ENCODE peak calls at places on chromosomes 2 and 18, in ten cellular contexts. X is transverse colon, G is A549, C is uterus, I is esophagus squamous epithelium, O is breast epithelium, F is testis, N is spleen, S is lower leg skin, V is K562. Y is an unnamed sample.

GRCh38 chr2:241558532-241559488 is at the start of gene BOK:
- DNase-seq in X (peak; percentile 75), G (peak; percentile 76), C (peak; percentile 63), I (no peak), O (no peak), F (peak; percentile 81), N (no peak), S (no peak), V (peak; percentile 65), Y (no peak)

GRCh38 chr2:97355176-97355575 is 234.5 kb downstream of the ANKRD36B start:
- DNase-seq in X (no peak), G (no peak), C (no peak), I (no peak), O (no peak), F (no peak), N (no peak), S (no peak), V (no peak), Y (no peak)

GRCh38 chr2:161161074-161161577 is 898 bp downstream of the TANK start:
- DNase-seq in X (no peak), G (no peak), C (no peak), I (no peak), O (no peak), F (no peak), N (no peak), S (no peak), V (no peak), Y (no peak)

GRCh38 chr2:226076529-226076928 is 677.0 kb downstream of the NYAP2 start:
- DNase-seq in X (no peak), G (no peak), C (no peak), I (no peak), O (no peak), F (no peak), N (no peak), S (no peak), V (no peak), Y (no peak)

GRCh38 chr2:15893689-15894325 is 46.5 kb upstream of the MYCN start:
- DNase-seq in X (no peak), G (no peak), C (no peak), I (no peak), O (no peak), F (no peak), N (no peak), S (no peak), V (no peak), Y (no peak)

GRCh38 chr2:230932556-230933511 is 7.8 kb upstream of the GPR55 start:
- DNase-seq in X (no peak), G (no peak), C (peak; percentile 53), I (no peak), O (no peak), F (peak; percentile 69), N (peak; percentile 68), S (peak; percentile 44), V (no peak), Y (no peak)

GRCh38 chr2:70985956-70986355 is 7.5 kb downstream of the ANKRD53 start:
- DNase-seq in X (no peak), G (no peak), C (peak; percentile 5), I (no peak), O (peak; percentile 40), F (peak; percentile 8), N (peak; percentile 30), S (no peak), V (no peak), Y (no peak)

GRCh38 chr2:31511376-31511775 is 69.4 kb downstream of the SRD5A2 start:
- DNase-seq in X (no peak), G (no peak), C (no peak), I (no peak), O (no peak), F (no peak), N (no peak), S (no peak), V (no peak), Y (no peak)

GRCh38 chr18:25147878-25148488 is 204.0 kb downstream of the ZNF521 start:
- DNase-seq in X (no peak), G (no peak), C (no peak), I (no peak), O (no peak), F (no peak), N (no peak), S (no peak), V (no peak), Y (no peak)

GRCh38 chr2:224182498-224182897 is 143.4 kb upstream of the SERPINE2 start:
- DNase-seq in X (no peak), G (no peak), C (no peak), I (no peak), O (no peak), F (no peak), N (no peak), S (no peak), V (no peak), Y (no peak)

GRCh38 chr2:113240150-113240914 is 38.4 kb downstream of the PAX8 start:
- DNase-seq in X (peak; percentile 70), G (peak; percentile 74), C (peak; percentile 73), I (peak; percentile 30), O (peak; percentile 71), F (peak; percentile 88), N (peak; percentile 88), S (peak; percentile 83), V (no peak), Y (peak; percentile 52)

GRCh38 chr2:30763151-30763660 is 44.0 kb downstream of the CAPN13 start:
- DNase-seq in X (no peak), G (no peak), C (no peak), I (no peak), O (no peak), F (no peak), N (no peak), S (no peak), V (no peak), Y (no peak)

GRCh38 chr2:3223080-3223923 is 154.3 kb downstream of the EIPR1 start:
- DNase-seq in X (no peak), G (no peak), C (no peak), I (no peak), O (no peak), F (peak; percentile 20), N (no peak), S (no peak), V (no peak), Y (no peak)

GRCh38 chr2:79849949-79850348 is 337.1 kb downstream of the CTNNA2 start:
- DNase-seq in X (no peak), G (no peak), C (no peak), I (no peak), O (no peak), F (no peak), N (no peak), S (no peak), V (no peak), Y (no peak)
- TF ChIP-seq POLR2A in X (no peak), G (no peak), C (no peak), I (no peak), O (no peak), F (no peak), N (no peak), S (no peak), V (no peak), Y (no peak)

DNA sequence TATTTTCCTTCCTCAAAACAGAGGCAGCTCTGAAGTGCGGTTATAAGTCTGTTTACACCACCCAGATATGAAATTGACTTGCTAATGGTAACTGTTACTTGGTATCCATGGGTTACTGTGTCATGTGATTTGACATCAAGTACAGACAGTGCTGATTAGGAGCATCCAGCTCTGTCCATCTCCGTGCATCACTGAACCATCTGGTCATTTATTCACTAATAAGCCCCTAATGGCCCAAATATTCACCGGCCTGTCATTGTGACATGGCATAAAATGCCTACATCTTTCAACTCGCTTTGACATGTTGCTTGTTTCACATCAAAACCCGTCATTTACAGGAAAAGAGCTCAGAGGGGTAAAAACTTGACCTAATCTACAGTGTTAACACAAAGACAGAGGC is 308.8 kb upstream of the ATP5MC3 start:
- DNase-seq in X (no peak), G (no peak), C (no peak), I (no peak), O (no peak), F (no peak), N (no peak), S (no peak), V (no peak), Y (no peak)
- TF ChIP-seq POLR2A in X (no peak), G (no peak), C (no peak), I (no peak), O (no peak), F (no peak), N (no peak), S (no peak), V (no peak), Y (no peak)

DNA sequence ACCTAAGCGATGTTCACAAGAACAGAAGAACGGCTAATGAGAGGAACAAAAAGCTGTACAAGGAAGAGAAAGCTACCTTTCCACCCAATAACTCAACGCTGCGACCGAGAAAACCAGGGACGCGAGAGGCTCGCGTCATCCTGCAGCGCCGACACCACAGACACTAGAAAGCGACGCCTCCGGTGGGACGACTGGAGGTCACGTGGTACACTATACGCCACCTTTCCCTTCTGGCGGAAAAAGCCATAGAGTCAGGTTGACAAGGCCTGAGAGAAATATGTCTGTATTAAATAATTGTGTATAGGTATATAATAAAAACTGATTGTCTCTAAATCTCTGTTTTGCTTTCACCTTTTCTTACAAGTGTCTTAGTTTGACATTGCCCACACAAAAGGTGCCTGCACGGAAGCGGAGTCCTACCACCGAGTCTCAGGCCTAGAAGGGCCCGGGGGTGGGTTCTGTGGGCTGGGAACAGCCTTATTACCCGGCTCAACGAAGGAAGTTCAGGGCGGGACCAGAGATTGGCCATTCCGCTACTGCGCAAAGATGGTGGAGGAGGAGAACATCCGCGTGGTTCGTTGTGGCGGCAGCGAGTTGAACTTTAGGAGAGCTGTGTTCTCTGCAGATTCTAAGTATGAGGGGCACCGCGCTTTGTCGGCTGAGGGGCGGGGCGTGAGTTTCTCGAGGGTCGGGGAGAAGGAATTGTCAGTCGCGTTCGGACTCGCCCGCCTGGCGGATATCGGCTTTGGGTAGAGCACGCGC is at the start of gene WDR75:
- DNase-seq in X (peak; percentile 95), G (peak; percentile 74), C (peak; percentile 93), I (peak; percentile 76), O (peak; percentile 90), F (peak; percentile 97), N (peak; percentile 97), S (peak; percentile 93), V (peak; percentile 93), Y (peak; percentile 97)
- TF ChIP-seq POLR2A in X (peak; percentile 83), G (peak; percentile 96), C (peak; percentile 64), I (peak; percentile 66), O (peak; percentile 67), F (no peak), N (peak; percentile 42), S (peak; percentile 36), V (peak; percentile 95), Y (peak; percentile 96)

DNA sequence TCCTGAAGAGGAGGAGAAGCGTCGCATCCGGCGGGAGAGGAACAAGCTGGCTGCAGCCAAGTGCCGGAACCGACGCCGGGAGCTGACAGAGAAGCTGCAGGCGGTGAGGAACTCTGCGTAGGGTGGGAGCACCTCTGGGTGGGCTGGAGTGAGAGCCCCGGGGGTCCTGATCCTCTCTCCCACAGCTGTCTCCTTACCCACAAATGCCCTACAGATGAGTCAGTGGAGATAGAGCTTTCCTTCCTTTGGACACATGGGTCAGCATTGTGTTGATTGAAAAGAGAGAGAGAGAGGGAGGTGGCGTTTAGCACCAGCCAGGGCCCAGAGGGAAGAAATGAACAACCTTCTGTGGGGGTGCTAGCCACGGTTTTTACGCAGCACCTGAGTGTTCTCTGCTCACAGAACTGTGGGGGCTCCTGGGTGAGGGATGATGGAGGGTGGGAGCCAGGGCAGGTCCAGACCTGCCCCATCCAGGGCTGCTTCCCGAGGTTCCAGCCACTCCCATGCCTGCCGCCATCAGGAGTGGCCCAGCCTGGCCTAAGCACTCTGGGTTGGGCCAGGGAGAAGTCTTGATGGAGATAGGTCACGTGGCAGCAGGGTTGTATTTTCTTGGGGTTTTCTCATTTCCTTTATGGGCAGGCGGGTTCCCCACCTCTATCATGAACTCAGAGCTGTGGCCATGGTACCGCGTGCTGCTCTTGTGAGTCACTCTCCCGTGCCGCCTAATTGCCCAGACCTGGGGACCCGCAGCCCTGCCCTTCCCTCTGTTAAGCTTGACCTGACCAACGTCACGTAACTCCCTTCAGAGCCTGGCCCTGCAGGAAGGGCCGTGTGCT is 16.3 kb downstream of the FOSL2 start:
- DNase-seq in X (peak; percentile 61), G (no peak), C (no peak), I (no peak), O (no peak), F (no peak), N (peak; percentile 88), S (no peak), V (no peak), Y (no peak)
- TF ChIP-seq POLR2A in X (no peak), G (no peak), C (no peak), I (peak; percentile 21), O (no peak), F (no peak), N (no peak), S (no peak), V (no peak), Y (no peak)